ENCODE peak calls at places on chromosome 17, in ten cellular contexts. One of them, this sample, is unnamed.

GRCh38 chr17:78879679-78880186 is 23.3 kb downstream of the CEP295NL start:
- DNase-seq in ACHN: no peak
- DNase-seq in transverse colon: peak; percentile 46
- DNase-seq in fibroblast of the aortic adventitia: peak; percentile 95
- DNase-seq in BJ: peak; percentile 82
- DNase-seq in activated naive CD4-positive, alpha-beta T cell treated with Interleukin-2 at 50 U/mL for 16 hours: peak; percentile 11
- DNase-seq in amygdala: no peak
- DNase-seq in Calu3: no peak
- DNase-seq in stimulated activated CD4-positive, alpha-beta T cell treated with anti-CD3 and anti-CD28 coated beads, Interleukin-4, amount 100 ng/mL, for 4 hours: peak; percentile 11
- DNase-seq in tibial nerve: peak; percentile 51
- DNase-seq in this sample: peak; percentile 9

GRCh38 chr17:35560703-35561102 is at the start of gene SLFN14:
- DNase-seq in tibial nerve: no peak
- DNase-seq in amygdala: no peak
- DNase-seq in Calu3: no peak
- DNase-seq in fibroblast of the aortic adventitia: no peak
- DNase-seq in stimulated activated CD4-positive, alpha-beta T cell treated with anti-CD3 and anti-CD28 coated beads, Interleukin-4, amount 100 ng/mL, for 4 hours: no peak
- DNase-seq in ACHN: no peak
- DNase-seq in transverse colon: no peak
- DNase-seq in BJ: no peak
- DNase-seq in activated naive CD4-positive, alpha-beta T cell treated with Interleukin-2 at 50 U/mL for 16 hours: no peak
- DNase-seq in this sample: no peak

GRCh38 chr17:80026359-80027042 is 9.2 kb downstream of the TBC1D16 start:
- DNase-seq in Calu3: no peak
- DNase-seq in activated naive CD4-positive, alpha-beta T cell treated with Interleukin-2 at 50 U/mL for 16 hours: no peak
- DNase-seq in ACHN: no peak
- DNase-seq in transverse colon: peak; percentile 44
- DNase-seq in tibial nerve: peak; percentile 56
- DNase-seq in stimulated activated CD4-positive, alpha-beta T cell treated with anti-CD3 and anti-CD28 coated beads, Interleukin-4, amount 100 ng/mL, for 4 hours: no peak
- DNase-seq in BJ: no peak
- DNase-seq in amygdala: no peak
- DNase-seq in fibroblast of the aortic adventitia: no peak
- DNase-seq in this sample: no peak

GRCh38 chr17:77675816-77676799 is 282.4 kb upstream of the TNRC6C start:
- DNase-seq in tibial nerve: no peak
- DNase-seq in fibroblast of the aortic adventitia: peak; percentile 2
- DNase-seq in BJ: no peak
- DNase-seq in Calu3: no peak
- DNase-seq in ACHN: peak; percentile 22
- DNase-seq in amygdala: no peak
- DNase-seq in transverse colon: no peak
- DNase-seq in activated naive CD4-positive, alpha-beta T cell treated with Interleukin-2 at 50 U/mL for 16 hours: no peak
- DNase-seq in stimulated activated CD4-positive, alpha-beta T cell treated with anti-CD3 and anti-CD28 coated beads, Interleukin-4, amount 100 ng/mL, for 4 hours: no peak
- DNase-seq in this sample: no peak

GRCh38 chr17:6241381-6241780 is 171.2 kb downstream of the WSCD1 start:
- DNase-seq in tibial nerve: no peak
- DNase-seq in Calu3: no peak
- DNase-seq in activated naive CD4-positive, alpha-beta T cell treated with Interleukin-2 at 50 U/mL for 16 hours: no peak
- DNase-seq in amygdala: no peak
- DNase-seq in transverse colon: no peak
- DNase-seq in fibroblast of the aortic adventitia: no peak
- DNase-seq in ACHN: no peak
- DNase-seq in BJ: no peak
- DNase-seq in stimulated activated CD4-positive, alpha-beta T cell treated with anti-CD3 and anti-CD28 coated beads, Interleukin-4, amount 100 ng/mL, for 4 hours: no peak
- DNase-seq in this sample: no peak

GRCh38 chr17:19345486-19346350 is 16.8 kb downstream of the B9D1 start:
- DNase-seq in ACHN: no peak
- DNase-seq in amygdala: no peak
- DNase-seq in fibroblast of the aortic adventitia: no peak
- DNase-seq in transverse colon: no peak
- DNase-seq in Calu3: no peak
- DNase-seq in stimulated activated CD4-positive, alpha-beta T cell treated with anti-CD3 and anti-CD28 coated beads, Interleukin-4, amount 100 ng/mL, for 4 hours: no peak
- DNase-seq in BJ: no peak
- DNase-seq in activated naive CD4-positive, alpha-beta T cell treated with Interleukin-2 at 50 U/mL for 16 hours: no peak
- DNase-seq in tibial nerve: no peak
- DNase-seq in this sample: no peak

GRCh38 chr17:36534117-36534880 is at the start of gene MYO19:
- DNase-seq in fibroblast of the aortic adventitia: peak; percentile 32
- DNase-seq in amygdala: no peak
- DNase-seq in ACHN: peak; percentile 78
- DNase-seq in tibial nerve: peak; percentile 44
- DNase-seq in Calu3: peak; percentile 93
- DNase-seq in stimulated activated CD4-positive, alpha-beta T cell treated with anti-CD3 and anti-CD28 coated beads, Interleukin-4, amount 100 ng/mL, for 4 hours: peak; percentile 46
- DNase-seq in BJ: peak; percentile 11
- DNase-seq in activated naive CD4-positive, alpha-beta T cell treated with Interleukin-2 at 50 U/mL for 16 hours: peak; percentile 64
- DNase-seq in transverse colon: peak; percentile 82
- DNase-seq in this sample: peak; percentile 44

GRCh38 chr17:12987120-12987519 is 30.7 kb downstream of the ELAC2 start:
- DNase-seq in amygdala: no peak
- DNase-seq in ACHN: no peak
- DNase-seq in stimulated activated CD4-positive, alpha-beta T cell treated with anti-CD3 and anti-CD28 coated beads, Interleukin-4, amount 100 ng/mL, for 4 hours: no peak
- DNase-seq in fibroblast of the aortic adventitia: no peak
- DNase-seq in BJ: no peak
- DNase-seq in activated naive CD4-positive, alpha-beta T cell treated with Interleukin-2 at 50 U/mL for 16 hours: no peak
- DNase-seq in Calu3: no peak
- DNase-seq in transverse colon: no peak
- DNase-seq in tibial nerve: no peak
- DNase-seq in this sample: no peak

GRCh38 chr17:40345161-40346034 is 19.1 kb downstream of the GJD3 start:
- DNase-seq in stimulated activated CD4-positive, alpha-beta T cell treated with anti-CD3 and anti-CD28 coated beads, Interleukin-4, amount 100 ng/mL, for 4 hours: no peak
- DNase-seq in fibroblast of the aortic adventitia: peak; percentile 81
- DNase-seq in tibial nerve: no peak
- DNase-seq in amygdala: no peak
- DNase-seq in BJ: no peak
- DNase-seq in transverse colon: peak; percentile 91
- DNase-seq in Calu3: peak; percentile 99
- DNase-seq in activated naive CD4-positive, alpha-beta T cell treated with Interleukin-2 at 50 U/mL for 16 hours: peak; percentile 29
- DNase-seq in ACHN: peak; percentile 56
- DNase-seq in this sample: peak; percentile 28

GRCh38 chr17:72710185-72710584 is 382.3 kb downstream of the SLC39A11 start:
- DNase-seq in Calu3: no peak
- DNase-seq in BJ: no peak
- DNase-seq in ACHN: no peak
- DNase-seq in amygdala: no peak
- DNase-seq in transverse colon: no peak
- DNase-seq in fibroblast of the aortic adventitia: no peak
- DNase-seq in stimulated activated CD4-positive, alpha-beta T cell treated with anti-CD3 and anti-CD28 coated beads, Interleukin-4, amount 100 ng/mL, for 4 hours: no peak
- DNase-seq in activated naive CD4-positive, alpha-beta T cell treated with Interleukin-2 at 50 U/mL for 16 hours: no peak
- DNase-seq in tibial nerve: no peak
- DNase-seq in this sample: no peak

GRCh38 chr17:82092094-82092586 is 5.9 kb downstream of the FASN start:
- DNase-seq in transverse colon: no peak
- DNase-seq in ACHN: no peak
- DNase-seq in amygdala: no peak
- DNase-seq in fibroblast of the aortic adventitia: no peak
- DNase-seq in activated naive CD4-positive, alpha-beta T cell treated with Interleukin-2 at 50 U/mL for 16 hours: no peak
- DNase-seq in tibial nerve: no peak
- DNase-seq in Calu3: no peak
- DNase-seq in BJ: no peak
- DNase-seq in stimulated activated CD4-positive, alpha-beta T cell treated with anti-CD3 and anti-CD28 coated beads, Interleukin-4, amount 100 ng/mL, for 4 hours: no peak
- DNase-seq in this sample: no peak

GRCh38 chr17:71936977-71937376 is 183.8 kb upstream of the SOX9 start:
- DNase-seq in ACHN: no peak
- DNase-seq in fibroblast of the aortic adventitia: no peak
- DNase-seq in BJ: no peak
- DNase-seq in transverse colon: no peak
- DNase-seq in activated naive CD4-positive, alpha-beta T cell treated with Interleukin-2 at 50 U/mL for 16 hours: no peak
- DNase-seq in amygdala: no peak
- DNase-seq in tibial nerve: no peak
- DNase-seq in stimulated activated CD4-positive, alpha-beta T cell treated with anti-CD3 and anti-CD28 coated beads, Interleukin-4, amount 100 ng/mL, for 4 hours: no peak
- DNase-seq in Calu3: peak; percentile 42
- DNase-seq in this sample: no peak

GRCh38 chr17:45018514-45019176 is 32.8 kb downstream of the DCAKD start:
- DNase-seq in transverse colon: peak; percentile 41
- DNase-seq in tibial nerve: no peak
- DNase-seq in activated naive CD4-positive, alpha-beta T cell treated with Interleukin-2 at 50 U/mL for 16 hours: peak; percentile 9
- DNase-seq in stimulated activated CD4-positive, alpha-beta T cell treated with anti-CD3 and anti-CD28 coated beads, Interleukin-4, amount 100 ng/mL, for 4 hours: no peak
- DNase-seq in Calu3: no peak
- DNase-seq in amygdala: no peak
- DNase-seq in fibroblast of the aortic adventitia: no peak
- DNase-seq in BJ: no peak
- DNase-seq in ACHN: no peak
- DNase-seq in this sample: peak; percentile 1

GRCh38 chr17:78865682-78866390 is 25.2 kb upstream of the USP36 start:
- DNase-seq in Calu3: peak; percentile 81
- DNase-seq in ACHN: peak; percentile 85
- DNase-seq in tibial nerve: peak; percentile 81
- DNase-seq in activated naive CD4-positive, alpha-beta T cell treated with Interleukin-2 at 50 U/mL for 16 hours: peak; percentile 67
- DNase-seq in amygdala: peak; percentile 60
- DNase-seq in fibroblast of the aortic adventitia: peak; percentile 83
- DNase-seq in stimulated activated CD4-positive, alpha-beta T cell treated with anti-CD3 and anti-CD28 coated beads, Interleukin-4, amount 100 ng/mL, for 4 hours: peak; percentile 53
- DNase-seq in BJ: no peak
- DNase-seq in transverse colon: peak; percentile 87
- DNase-seq in this sample: peak; percentile 39

GRCh38 chr17:74736423-74737298 is at the start of gene RAB37:
- DNase-seq in Calu3: peak; percentile 52
- DNase-seq in BJ: no peak
- DNase-seq in transverse colon: peak; percentile 59
- DNase-seq in tibial nerve: no peak
- DNase-seq in ACHN: no peak
- DNase-seq in activated naive CD4-positive, alpha-beta T cell treated with Interleukin-2 at 50 U/mL for 16 hours: peak; percentile 46
- DNase-seq in stimulated activated CD4-positive, alpha-beta T cell treated with anti-CD3 and anti-CD28 coated beads, Interleukin-4, amount 100 ng/mL, for 4 hours: peak; percentile 47
- DNase-seq in amygdala: no peak
- DNase-seq in fibroblast of the aortic adventitia: no peak
- DNase-seq in this sample: peak; percentile 32

GRCh38 chr17:11319894-11320293 is 78.9 kb downstream of the SHISA6 start:
- DNase-seq in BJ: no peak
- DNase-seq in fibroblast of the aortic adventitia: no peak
- DNase-seq in Calu3: no peak
- DNase-seq in amygdala: no peak
- DNase-seq in transverse colon: no peak
- DNase-seq in stimulated activated CD4-positive, alpha-beta T cell treated with anti-CD3 and anti-CD28 coated beads, Interleukin-4, amount 100 ng/mL, for 4 hours: no peak
- DNase-seq in tibial nerve: no peak
- DNase-seq in activated naive CD4-positive, alpha-beta T cell treated with Interleukin-2 at 50 U/mL for 16 hours: no peak
- DNase-seq in ACHN: no peak
- DNase-seq in this sample: no peak

GRCh38 chr17:7156342-7156940 is 22.7 kb downstream of the ASGR1 start:
- DNase-seq in tibial nerve: no peak
- DNase-seq in fibroblast of the aortic adventitia: no peak
- DNase-seq in ACHN: no peak
- DNase-seq in transverse colon: no peak
- DNase-seq in BJ: no peak
- DNase-seq in stimulated activated CD4-positive, alpha-beta T cell treated with anti-CD3 and anti-CD28 coated beads, Interleukin-4, amount 100 ng/mL, for 4 hours: no peak
- DNase-seq in Calu3: peak; percentile 45
- DNase-seq in activated naive CD4-positive, alpha-beta T cell treated with Interleukin-2 at 50 U/mL for 16 hours: no peak
- DNase-seq in amygdala: no peak
- DNase-seq in this sample: no peak

GRCh38 chr17:80001376-80001775 is 34.3 kb downstream of the TBC1D16 start:
- DNase-seq in amygdala: no peak
- DNase-seq in tibial nerve: no peak
- DNase-seq in BJ: no peak
- DNase-seq in activated naive CD4-positive, alpha-beta T cell treated with Interleukin-2 at 50 U/mL for 16 hours: no peak
- DNase-seq in transverse colon: no peak
- DNase-seq in fibroblast of the aortic adventitia: no peak
- DNase-seq in ACHN: no peak
- DNase-seq in stimulated activated CD4-positive, alpha-beta T cell treated with anti-CD3 and anti-CD28 coated beads, Interleukin-4, amount 100 ng/mL, for 4 hours: no peak
- DNase-seq in Calu3: no peak
- DNase-seq in this sample: no peak

GRCh38 chr17:13321932-13322701 is 279.6 kb downstream of the HS3ST3A1 start:
- DNase-seq in transverse colon: no peak
- DNase-seq in Calu3: no peak
- DNase-seq in amygdala: no peak
- DNase-seq in stimulated activated CD4-positive, alpha-beta T cell treated with anti-CD3 and anti-CD28 coated beads, Interleukin-4, amount 100 ng/mL, for 4 hours: no peak
- DNase-seq in fibroblast of the aortic adventitia: peak; percentile 62
- DNase-seq in activated naive CD4-positive, alpha-beta T cell treated with Interleukin-2 at 50 U/mL for 16 hours: no peak
- DNase-seq in ACHN: no peak
- DNase-seq in tibial nerve: no peak
- DNase-seq in BJ: no peak
- DNase-seq in this sample: no peak

GRCh38 chr17:42378597-42379594 is 9.3 kb downstream of the STAT3 start:
- DNase-seq in fibroblast of the aortic adventitia: peak; percentile 54
- DNase-seq in amygdala: no peak
- DNase-seq in ACHN: peak; percentile 73
- DNase-seq in stimulated activated CD4-positive, alpha-beta T cell treated with anti-CD3 and anti-CD28 coated beads, Interleukin-4, amount 100 ng/mL, for 4 hours: no peak
- DNase-seq in Calu3: no peak
- DNase-seq in activated naive CD4-positive, alpha-beta T cell treated with Interleukin-2 at 50 U/mL for 16 hours: no peak
- DNase-seq in tibial nerve: no peak
- DNase-seq in BJ: no peak
- DNase-seq in transverse colon: peak; percentile 29
- DNase-seq in this sample: peak; percentile 10

GRCh38 chr17:83007504-83008475 is 71.6 kb upstream of the METRNL start:
- DNase-seq in amygdala: no peak
- DNase-seq in tibial nerve: no peak
- DNase-seq in stimulated activated CD4-positive, alpha-beta T cell treated with anti-CD3 and anti-CD28 coated beads, Interleukin-4, amount 100 ng/mL, for 4 hours: no peak
- DNase-seq in fibroblast of the aortic adventitia: no peak
- DNase-seq in transverse colon: no peak
- DNase-seq in BJ: no peak
- DNase-seq in activated naive CD4-positive, alpha-beta T cell treated with Interleukin-2 at 50 U/mL for 16 hours: no peak
- DNase-seq in Calu3: no peak
- DNase-seq in ACHN: no peak
- DNase-seq in this sample: no peak

GRCh38 chr17:67422887-67423286 is 45.8 kb downstream of the PITPNC1 start:
- DNase-seq in activated naive CD4-positive, alpha-beta T cell treated with Interleukin-2 at 50 U/mL for 16 hours: no peak
- DNase-seq in amygdala: no peak
- DNase-seq in ACHN: no peak
- DNase-seq in transverse colon: peak; percentile 32
- DNase-seq in Calu3: peak; percentile 4
- DNase-seq in BJ: no peak
- DNase-seq in fibroblast of the aortic adventitia: no peak
- DNase-seq in stimulated activated CD4-positive, alpha-beta T cell treated with anti-CD3 and anti-CD28 coated beads, Interleukin-4, amount 100 ng/mL, for 4 hours: no peak
- DNase-seq in tibial nerve: no peak
- DNase-seq in this sample: no peak